ENCODE peak calls at places on chromosome 15, in six cellular contexts. One of them, this sample, is unnamed.

GRCh38 chr15:66953523-66954229 is 111.7 kb upstream of the SMAD3 start:
- DNase-seq in Kasumi-1: no peak
- DNase-seq in KG1: no peak
- DNase-seq in nephron progenitor cell: no peak
- DNase-seq in SW480: no peak
- DNase-seq in T-cell: no peak
- DNase-seq in this sample: no peak

GRCh38 chr15:58393196-58393790 is 38.5 kb upstream of the LIPC start:
- DNase-seq in Kasumi-1: no peak
- DNase-seq in KG1: no peak
- DNase-seq in nephron progenitor cell: no peak
- DNase-seq in SW480: no peak
- DNase-seq in T-cell: no peak
- DNase-seq in this sample: no peak

GRCh38 chr15:93865610-93866009 is 365.8 kb upstream of the MCTP2 start:
- DNase-seq in Kasumi-1: peak
- DNase-seq in KG1: no peak
- DNase-seq in nephron progenitor cell: no peak
- DNase-seq in SW480: no peak
- DNase-seq in T-cell: no peak
- DNase-seq in this sample: no peak

GRCh38 chr15:60605879-60606304 is 127.0 kb upstream of the ICE2 start:
- DNase-seq in Kasumi-1: no peak
- DNase-seq in KG1: no peak
- DNase-seq in nephron progenitor cell: no peak
- DNase-seq in SW480: no peak
- DNase-seq in T-cell: no peak
- DNase-seq in this sample: peak

GRCh38 chr15:36331531-36332275 is 247.7 kb upstream of the CDIN1 start:
- DNase-seq in Kasumi-1: no peak
- DNase-seq in KG1: no peak
- DNase-seq in nephron progenitor cell: no peak
- DNase-seq in SW480: no peak
- DNase-seq in T-cell: no peak
- DNase-seq in this sample: no peak

GRCh38 chr15:63046927-63047760 is 4.6 kb downstream of the TPM1 start:
- DNase-seq in Kasumi-1: no peak
- DNase-seq in KG1: no peak
- DNase-seq in nephron progenitor cell: no peak
- DNase-seq in SW480: no peak
- DNase-seq in T-cell: no peak
- DNase-seq in this sample: no peak

GRCh38 chr15:58487724-58488120 is 55.9 kb downstream of the LIPC start:
- DNase-seq in Kasumi-1: no peak
- DNase-seq in KG1: no peak
- DNase-seq in nephron progenitor cell: no peak
- DNase-seq in SW480: no peak
- DNase-seq in T-cell: no peak
- DNase-seq in this sample: no peak

GRCh38 chr15:47471020-47471419 is 246.3 kb upstream of the SEMA6D start:
- DNase-seq in Kasumi-1: no peak
- DNase-seq in KG1: no peak
- DNase-seq in nephron progenitor cell: no peak
- DNase-seq in SW480: no peak
- DNase-seq in T-cell: no peak
- DNase-seq in this sample: no peak